ENCODE peak calls at places on chromosome 18, in ten cellular contexts. B, N, P, W, L, Z, X, A, E and F are unnamed samples.

GRCh38 chr18:43078485-43079092 is 36.9 kb downstream of the RIT2 start:
- DNase-seq in B (no peak), N (no peak), P (no peak), W (no peak), L (no peak), Z (no peak), X (no peak), A (no peak), E (no peak), F (no peak)

GRCh38 chr18:49510393-49511115 is 23.5 kb upstream of the C18orf32 start:
- DNase-seq in B (peak; percentile 49), N (peak; percentile 38), P (peak; percentile 32), W (peak; percentile 20), L (peak; percentile 40), Z (peak; percentile 56), X (no peak), A (no peak), E (peak; percentile 43), F (no peak)

GRCh38 chr18:44651453-44651852 is 29.2 kb upstream of the SETBP1 start:
- DNase-seq in B (no peak), N (no peak), P (no peak), W (no peak), L (peak; percentile 54), Z (no peak), X (peak; percentile 14), A (no peak), E (no peak), F (no peak)

GRCh38 chr18:48639772-48640432 is 101.1 kb downstream of the CTIF start:
- DNase-seq in B (no peak), N (no peak), P (no peak), W (no peak), L (no peak), Z (no peak), X (no peak), A (no peak), E (no peak), F (peak; percentile 74)

GRCh38 chr18:45860971-45861370 is 35.5 kb downstream of the SIGLEC15 start:
- DNase-seq in B (no peak), N (no peak), P (no peak), W (no peak), L (peak; percentile 51), Z (no peak), X (no peak), A (no peak), E (no peak), F (no peak)

GRCh38 chr18:55287935-55288868 is 299.8 kb downstream of the TCF4 start:
- DNase-seq in B (no peak), N (no peak), P (no peak), W (no peak), L (no peak), Z (no peak), X (no peak), A (no peak), E (no peak), F (no peak)

GRCh38 chr18:59565957-59566356 is 131.3 kb downstream of the CCBE1 start:
- DNase-seq in B (no peak), N (no peak), P (no peak), W (no peak), L (peak; percentile 22), Z (no peak), X (no peak), A (no peak), E (no peak), F (no peak)

GRCh38 chr18:39389800-39390379 is 1824.3 kb upstream of the CELF4 start:
- DNase-seq in B (peak; percentile 10), N (no peak), P (no peak), W (no peak), L (no peak), Z (no peak), X (no peak), A (no peak), E (no peak), F (no peak)

GRCh38 chr18:37394610-37394965 is 171.0 kb downstream of the CELF4 start:
- DNase-seq in B (no peak), N (no peak), P (no peak), W (no peak), L (no peak), Z (no peak), X (no peak), A (no peak), E (no peak), F (no peak)

GRCh38 chr18:44580159-44580558 is 100.5 kb upstream of the SETBP1 start:
- DNase-seq in B (no peak), N (no peak), P (no peak), W (no peak), L (no peak), Z (no peak), X (no peak), A (no peak), E (no peak), F (no peak)

GRCh38 chr18:36349552-36349951 is 52.0 kb downstream of the FHOD3 start:
- DNase-seq in B (no peak), N (no peak), P (no peak), W (no peak), L (peak; percentile 8), Z (no peak), X (peak; percentile 74), A (no peak), E (no peak), F (no peak)

GRCh38 chr18:46250084-46250811 is 146.1 kb downstream of the HAUS1 start:
- DNase-seq in B (peak; percentile 35), N (peak; percentile 53), P (peak; percentile 34), W (peak; percentile 62), L (peak; percentile 92), Z (no peak), X (no peak), A (no peak), E (peak; percentile 47), F (no peak)

GRCh38 chr18:58224425-58224750 is 180.4 kb downstream of the NEDD4L start:
- DNase-seq in B (no peak), N (no peak), P (no peak), W (no peak), L (no peak), Z (no peak), X (no peak), A (no peak), E (no peak), F (no peak)

GRCh38 chr18:58227361-58227930 is 183.4 kb downstream of the NEDD4L start:
- DNase-seq in B (no peak), N (no peak), P (no peak), W (no peak), L (no peak), Z (no peak), X (no peak), A (no peak), E (no peak), F (no peak)

GRCh38 chr18:58226476-58226875 is 182.4 kb downstream of the NEDD4L start:
- DNase-seq in B (no peak), N (peak; percentile 22), P (no peak), W (no peak), L (no peak), Z (no peak), X (peak; percentile 75), A (no peak), E (no peak), F (no peak)

GRCh38 chr18:58223717-58224424 is 179.8 kb downstream of the NEDD4L start:
- DNase-seq in B (peak; percentile 85), N (peak; percentile 85), P (peak; percentile 38), W (peak; percentile 53), L (peak; percentile 96), Z (no peak), X (peak; percentile 90), A (no peak), E (peak; percentile 43), F (peak; percentile 69)

DNA sequence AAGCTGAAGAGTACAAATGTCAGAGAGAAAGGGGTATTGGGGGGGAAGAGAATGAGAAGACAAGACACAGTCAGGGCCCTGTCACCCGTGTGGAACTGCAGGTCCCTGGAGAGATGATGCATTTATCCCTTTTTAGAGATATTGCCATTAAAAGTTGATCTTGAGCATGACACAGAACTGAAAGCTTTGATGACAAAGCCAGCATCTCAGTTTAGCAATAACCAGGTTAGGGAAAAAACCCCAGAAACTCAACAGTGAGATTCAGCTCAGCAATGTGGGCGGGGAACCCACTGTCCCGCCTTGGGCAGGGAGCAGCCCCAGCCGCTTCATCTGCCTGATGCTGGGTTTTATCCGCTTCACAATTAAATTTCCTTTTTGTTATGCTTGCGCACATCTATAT is 181.1 kb downstream of the NEDD4L start:
- DNase-seq in B (no peak), N (no peak), P (no peak), W (no peak), L (no peak), Z (no peak), X (peak; percentile 82), A (no peak), E (no peak), F (no peak)
- TF ChIP-seq POLR2A in B (no peak), N (no peak), P (no peak), W (no peak), L (no peak), Z (no peak), X (no peak), A (no peak), E (no peak), F (no peak)

GRCh38 chr18:63216911-63217311 is 102.7 kb downstream of the BCL2 start:
- DNase-seq in B (no peak), N (no peak), P (no peak), W (no peak), L (no peak), Z (no peak), X (no peak), A (no peak), E (no peak), F (no peak)
- H3K4me3 ChIP-seq in B (no peak overlapping the region), N (no peak overlapping the region), P (no peak overlapping the region), W (no peak overlapping the region), L (no peak overlapping the region), Z (no peak overlapping the region), X (no peak overlapping the region), A (no peak overlapping the region), E (no peak overlapping the region), F (no peak overlapping the region)

DNA sequence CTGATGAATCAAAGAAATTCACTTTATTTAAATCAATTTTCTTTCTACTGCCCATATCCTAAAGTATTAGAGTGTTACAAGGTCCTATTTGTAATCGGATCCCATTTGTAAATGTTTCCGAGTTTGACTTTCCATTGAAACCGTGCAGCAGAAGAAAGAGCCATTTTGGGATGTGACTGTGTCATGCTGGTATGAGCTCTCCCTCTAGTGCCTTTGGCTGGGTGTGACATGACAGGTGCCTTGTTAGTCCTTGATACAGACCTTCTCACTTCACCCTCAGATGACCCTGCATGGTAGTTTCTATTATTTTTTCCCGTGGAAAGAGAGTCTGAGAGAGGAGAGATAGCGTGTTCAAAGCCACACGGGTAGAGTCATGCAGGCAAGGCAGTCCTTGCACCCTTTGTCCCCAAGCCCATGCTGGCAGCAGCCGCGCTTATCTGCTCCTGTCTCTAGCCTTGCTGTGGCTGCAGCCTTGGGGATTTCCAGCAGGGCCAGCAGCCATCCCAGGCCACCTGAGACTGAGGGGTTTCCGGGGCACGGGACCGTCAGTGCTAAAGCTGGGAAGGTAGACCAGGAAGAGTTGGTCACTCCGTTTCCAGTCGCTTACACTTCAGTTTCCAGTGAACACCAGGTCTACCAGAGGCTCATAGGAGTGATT is 21.4 kb downstream of the CHMP1B start:
- DNase-seq in B (peak; percentile 45), N (peak; percentile 47), P (no peak), W (no peak), L (no peak), Z (no peak), X (peak; percentile 37), A (no peak), E (peak; percentile 38), F (peak; percentile 74)
- TF ChIP-seq CTCF in B (peak; percentile 9), N (peak; percentile 45), P (no peak), W (peak; percentile 24), L (peak; percentile 27), Z (no peak), X (peak; percentile 42), A (no peak), E (no peak), F (no peak)

GRCh38 chr18:34592961-34593382 is 117.1 kb upstream of the DTNA start:
- DNase-seq in B (peak; percentile 72), N (peak; percentile 37), P (peak; percentile 61), W (peak; percentile 14), L (peak; percentile 59), Z (peak; percentile 47), X (no peak), A (no peak), E (peak; percentile 77), F (peak; percentile 19)
- TF ChIP-seq POLR2A in B (no peak), N (no peak), P (no peak), W (no peak), L (no peak), Z (no peak), X (peak; percentile 25), A (no peak), E (peak; percentile 76), F (no peak)